ENCODE peak calls at places on chromosomes 5 and 9, in eight cellular contexts. V is bronchial epithelial cell, W is fibroblast of mammary gland, H is epithelial cell of proximal tubule, L is HepG2, O is mammary epithelial cell, B is cardiac muscle cell, J is upper lobe of left lung. S is an unnamed sample.

GRCh38 chr9:122192261-122192875 is 32.7 kb downstream of the MORN5 start:
- DNase-seq in V (no peak), W (no peak), H (no peak), L (no peak), O (no peak), B (no peak), J (no peak), S (no peak)

GRCh38 chr5:131265318-131265803 is 1.5 kb downstream of the CDC42SE2 start:
- DNase-seq in V (peak), W (peak), H (no peak), L (peak), O (no peak), B (no peak), J (no peak), S (peak)

GRCh38 chr9:122807271-122807900 is 7.5 kb downstream of the OR1K1 start:
- DNase-seq in V (no peak), W (peak), H (no peak), L (no peak), O (no peak), B (no peak), J (no peak), S (no peak)

GRCh38 chr9:135039916-135040645 is 47.4 kb upstream of the OLFM1 start:
- DNase-seq in V (no peak), W (no peak), H (no peak), L (no peak), O (no peak), B (no peak), J (no peak), S (no peak)

GRCh38 chr5:158819095-158819494 is 280.6 kb downstream of the EBF1 start:
- DNase-seq in V (no peak), W (no peak), H (no peak), L (no peak), O (no peak), B (no peak), J (no peak), S (no peak)

GRCh38 chr9:124078641-124079040 is 67.1 kb downstream of the LHX2 start:
- DNase-seq in V (peak), W (peak), H (peak), L (peak), O (peak), B (no peak), J (no peak), S (peak)

GRCh38 chr9:33196736-33197135 is 29.6 kb upstream of the B4GALT1 start:
- DNase-seq in V (no peak), W (no peak), H (no peak), L (no peak), O (no peak), B (no peak), J (no peak), S (no peak)

GRCh38 chr5:32814620-32815019 is 103.5 kb downstream of the NPR3 start:
- DNase-seq in V (peak), W (peak), H (peak), L (no peak), O (peak), B (no peak), J (no peak), S (peak)

GRCh38 chr5:168822745-168823281 is 243.6 kb upstream of the PANK3 start:
- DNase-seq in V (peak), W (peak), H (no peak), L (no peak), O (peak), B (no peak), J (no peak), S (peak)

GRCh38 chr5:60823574-60823973 is 20.5 kb downstream of the ELOVL7 start:
- DNase-seq in V (no peak), W (no peak), H (no peak), L (no peak), O (no peak), B (no peak), J (no peak), S (no peak)

GRCh38 chr9:84668204-84669007 is 1.1 kb upstream of the NTRK2 start:
- DNase-seq in V (peak), W (peak), H (no peak), L (no peak), O (peak), B (peak), J (peak), S (peak)

GRCh38 chr5:128782446-128782845 is 182.8 kb upstream of the SLC27A6 start:
- DNase-seq in V (peak), W (peak), H (peak), L (no peak), O (peak), B (no peak), J (no peak), S (peak)

GRCh38 chr5:95697781-95698681 is 15.2 kb upstream of the SPATA9 start:
- DNase-seq in V (no peak), W (no peak), H (peak), L (no peak), O (no peak), B (peak), J (no peak), S (no peak)

GRCh38 chr5:79181419-79182022 is 54.4 kb upstream of the JMY start:
- DNase-seq in V (peak), W (no peak), H (peak), L (no peak), O (peak), B (peak), J (no peak), S (peak)

DNA sequence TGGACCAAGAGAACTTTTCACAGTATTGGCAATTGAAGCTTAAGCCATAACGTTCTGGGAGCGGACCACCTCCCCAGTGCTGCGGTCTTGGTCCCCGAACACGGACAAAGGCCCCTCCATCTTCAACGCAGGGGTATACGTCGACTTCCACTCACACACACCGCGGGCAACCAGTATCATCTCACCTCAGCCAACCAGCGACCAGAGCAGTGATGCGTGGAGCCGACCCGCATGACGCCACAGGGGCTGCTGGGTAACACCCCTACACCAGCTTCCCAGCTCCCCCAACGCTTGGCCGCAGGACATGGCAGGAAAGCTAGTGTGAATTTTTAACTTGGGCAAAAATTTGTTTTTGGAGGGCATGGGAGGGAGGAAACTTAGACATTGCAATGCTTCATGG is 77.3 kb upstream of the PLCXD3 start:
- DNase-seq in V (no peak), W (no peak), H (no peak), L (no peak), O (no peak), B (no peak), J (peak), S (no peak)
- TF ChIP-seq CTCF in V (no peak), W (no peak), H (no peak), L (no peak), O (no peak), B (no peak), J (no peak), S (no peak)

GRCh38 chr9:136090060-136090735 is 4.9 kb downstream of the NACC2 start:
- DNase-seq in V (no peak), W (no peak), H (no peak), L (no peak), O (no peak), B (no peak), J (peak), S (no peak)

GRCh38 chr9:136092353-136092650 is 2.8 kb downstream of the NACC2 start:
- DNase-seq in V (no peak), W (no peak), H (no peak), L (no peak), O (no peak), B (no peak), J (no peak), S (no peak)

GRCh38 chr9:136091582-136092352 is 3.3 kb downstream of the NACC2 start:
- DNase-seq in V (no peak), W (no peak), H (no peak), L (no peak), O (no peak), B (no peak), J (peak), S (peak)

GRCh38 chr9:136089697-136090045 is 5.4 kb downstream of the NACC2 start:
- DNase-seq in V (peak), W (peak), H (no peak), L (no peak), O (no peak), B (no peak), J (no peak), S (no peak)

DNA sequence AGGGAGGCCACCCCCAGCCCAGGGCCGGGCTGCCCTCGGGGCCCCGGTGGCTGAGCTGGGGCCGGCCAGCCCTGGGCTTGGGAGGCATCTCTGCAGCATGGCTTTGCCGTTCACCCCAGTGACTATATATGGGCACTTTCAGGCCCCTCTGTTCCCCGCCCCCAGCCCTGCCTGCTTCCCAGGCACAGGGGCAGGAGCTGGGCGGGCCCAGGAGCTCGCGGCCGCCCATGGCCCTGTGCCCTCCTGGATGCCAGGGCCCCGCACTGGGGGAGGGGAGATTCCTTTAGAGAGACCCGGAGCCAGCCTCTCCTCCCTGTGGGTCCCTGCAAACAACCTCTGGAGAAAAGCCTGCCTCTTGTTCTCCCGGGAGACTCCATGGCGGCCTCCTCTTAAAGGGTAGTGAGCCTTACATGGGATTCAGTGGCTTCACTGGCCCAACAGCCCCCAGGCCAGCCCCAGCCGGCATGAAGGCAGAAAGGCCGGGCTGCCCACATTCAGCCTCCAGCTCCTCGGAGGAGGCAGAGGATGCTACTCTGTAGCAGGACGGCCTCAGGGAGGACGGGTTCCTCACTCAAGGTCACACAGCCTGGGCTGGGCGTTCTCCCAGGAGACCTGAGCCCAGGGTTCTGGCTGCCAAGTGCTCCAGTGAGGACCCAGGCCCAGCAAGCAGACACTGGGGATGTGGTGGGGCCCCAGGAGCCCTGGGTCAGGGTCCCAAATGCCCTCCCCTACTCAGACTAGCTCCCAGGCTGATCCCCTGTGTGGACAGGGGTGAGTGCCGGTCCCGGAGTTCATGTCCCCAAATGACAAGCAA is 4.1 kb downstream of the NACC2 start:
- DNase-seq in V (no peak), W (no peak), H (no peak), L (no peak), O (no peak), B (no peak), J (peak), S (no peak)
- H3K4me3 ChIP-seq in V (no peak), W (no peak), H (no peak), L (no peak), O (no peak), B (no peak), J (no peak), S (no peak)

DNA sequence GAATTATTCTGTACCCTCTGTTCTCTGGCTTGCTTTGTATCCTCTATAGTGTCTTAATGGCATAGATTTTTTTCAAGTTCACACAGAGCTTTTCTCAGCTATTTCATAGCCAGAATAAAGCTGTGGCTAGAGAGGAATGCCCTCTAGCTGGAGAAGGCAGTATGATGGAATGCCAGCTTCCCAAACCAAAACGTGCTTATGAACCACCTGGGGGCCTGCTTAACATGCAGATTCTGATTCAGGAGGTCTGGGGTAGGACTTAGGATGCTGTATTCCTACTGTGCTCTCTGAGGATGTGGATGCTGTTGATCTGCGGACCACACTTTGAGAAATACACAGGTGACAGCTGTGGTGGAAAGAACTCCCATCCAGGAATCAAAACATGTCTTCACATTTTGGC is 49.9 kb upstream of the DPYSL3 start:
- DNase-seq in V (peak), W (no peak), H (no peak), L (no peak), O (no peak), B (no peak), J (no peak), S (no peak)
- TF ChIP-seq CTCF in V (peak), W (peak), H (peak), L (no peak), O (peak), B (peak), J (no peak), S (peak)

DNA sequence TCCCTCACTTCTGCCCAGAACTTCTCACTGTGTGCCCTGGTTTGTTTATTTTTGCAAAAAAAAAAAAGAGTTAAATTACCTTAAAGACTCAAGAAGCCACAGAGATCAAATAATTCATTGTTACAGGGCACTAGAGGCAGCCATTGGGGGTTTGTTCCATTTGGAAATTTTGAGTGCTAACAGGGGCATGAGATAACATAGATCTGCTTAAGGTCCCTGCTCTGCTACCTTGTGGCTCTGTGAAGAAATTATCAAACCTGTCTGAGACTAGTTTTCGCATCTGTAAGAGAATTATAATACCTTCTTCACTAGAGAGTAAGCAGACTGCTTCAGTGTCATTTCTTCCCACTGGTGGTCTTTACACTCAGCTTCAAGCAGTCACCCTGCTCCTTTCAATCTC is 394 bp downstream of the TLR4 start:
- DNase-seq in V (no peak), W (no peak), H (no peak), L (no peak), O (peak), B (no peak), J (no peak), S (no peak)
- H3K4me3 ChIP-seq in V (no peak), W (peak), H (peak), L (no peak), O (peak), B (no peak), J (peak), S (no peak)

GRCh38 chr9:1870915-1871314 is 144.2 kb upstream of the SMARCA2 start:
- DNase-seq in V (no peak), W (no peak), H (no peak), L (no peak), O (no peak), B (no peak), J (no peak), S (no peak)

GRCh38 chr9:1871486-1872181 is 143.5 kb upstream of the SMARCA2 start:
- DNase-seq in V (peak), W (no peak), H (no peak), L (peak), O (no peak), B (peak), J (no peak), S (peak)

GRCh38 chr9:1875251-1875851 is 139.8 kb upstream of the SMARCA2 start:
- DNase-seq in V (no peak), W (no peak), H (no peak), L (no peak), O (no peak), B (no peak), J (no peak), S (no peak)

GRCh38 chr9:1869843-1870242 is 145.3 kb upstream of the SMARCA2 start:
- DNase-seq in V (peak), W (peak), H (no peak), L (peak), O (peak), B (peak), J (no peak), S (peak)
- TF ChIP-seq CTCF in V (peak), W (peak), H (peak), L (peak), O (peak), B (peak), J (no peak), S (peak)

DNA sequence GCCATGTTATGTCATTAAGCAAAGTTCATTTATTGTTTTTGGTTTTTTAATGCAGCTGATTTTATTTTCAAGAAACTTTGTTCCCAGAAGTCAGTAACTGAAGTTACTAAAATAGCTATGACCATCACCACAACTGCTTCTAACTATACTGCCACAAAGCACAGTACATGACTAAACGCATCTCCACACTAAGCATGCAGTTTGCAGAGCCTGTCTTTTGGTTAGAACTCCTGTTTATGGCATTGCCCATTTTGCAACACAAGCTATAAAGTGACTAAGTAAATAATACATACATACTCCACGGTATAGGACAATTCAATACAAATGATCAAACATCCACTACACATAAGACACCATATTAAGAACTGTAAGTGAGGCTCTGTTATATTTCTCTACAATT is 109.7 kb downstream of the MLLT3 start:
- DNase-seq in V (peak), W (no peak), H (no peak), L (no peak), O (peak), B (no peak), J (no peak), S (peak)
- H3K4me3 ChIP-seq in V (no peak), W (no peak), H (no peak), L (no peak), O (no peak), B (no peak), J (no peak), S (no peak)

GRCh38 chr5:174892742-174893141 is 168.4 kb downstream of the MSX2 start:
- DNase-seq in V (no peak), W (no peak), H (no peak), L (no peak), O (no peak), B (no peak), J (no peak), S (no peak)

GRCh38 chr5:174897281-174897950 is 173.0 kb downstream of the MSX2 start:
- DNase-seq in V (no peak), W (no peak), H (no peak), L (no peak), O (no peak), B (no peak), J (no peak), S (no peak)

GRCh38 chr5:174900176-174900692 is 175.9 kb downstream of the MSX2 start:
- DNase-seq in V (peak), W (peak), H (no peak), L (no peak), O (peak), B (no peak), J (no peak), S (no peak)

GRCh38 chr5:174901336-174901735 is 177.0 kb downstream of the MSX2 start:
- DNase-seq in V (no peak), W (no peak), H (no peak), L (no peak), O (no peak), B (no peak), J (peak), S (no peak)

GRCh38 chr5:174895360-174895759 is 171.0 kb downstream of the MSX2 start:
- DNase-seq in V (no peak), W (no peak), H (no peak), L (no peak), O (no peak), B (no peak), J (no peak), S (no peak)
- TF ChIP-seq CTCF in V (no peak), W (no peak), H (no peak), L (peak), O (no peak), B (no peak), J (no peak), S (no peak)